ENCODE peak calls at places on chromosomes 7 and 10, in five cellular contexts. L is transverse colon, K is neural progenitor cell, G is mesendoderm, C is psoas muscle. X is an unnamed sample. For H3K36me3, the result is how much of the 10 kb centered on the place peaks cover.

GRCh38 chr7:99855236-99855635 is 21.6 kb downstream of the OR2AE1 start:
- DNase-seq in L (no peak), K (no peak), G (no peak), C (no peak), X (no peak)

GRCh38 chr7:148856891-148857290 is 27.2 kb downstream of the EZH2 start:
- DNase-seq in L (no peak), K (no peak), G (no peak), C (no peak), X (no peak)

GRCh38 chr7:94660006-94660405 is 4.1 kb upstream of the SGCE start:
- DNase-seq in L (no peak), K (no peak), G (no peak), C (no peak), X (no peak)

GRCh38 chr10:62778125-62778524 is 26.4 kb upstream of the ADO start:
- DNase-seq in L (no peak), K (no peak), G (no peak), C (no peak), X (no peak)

GRCh38 chr10:93711891-93712290 is 9.5 kb upstream of the FRA10AC1 start:
- DNase-seq in L (no peak), K (no peak), G (no peak), C (no peak), X (no peak)

GRCh38 chr10:103688451-103688850 is 166.9 kb downstream of the SH3PXD2A start:
- DNase-seq in L (peak), K (no peak), G (no peak), C (no peak), X (no peak)

GRCh38 chr10:4344544-4344994 is 481.4 kb upstream of the AKR1E2 start:
- DNase-seq in L (peak), K (no peak), G (peak), C (peak), X (no peak)

GRCh38 chr7:8112685-8113084 is 144.1 kb downstream of the GLCCI1 start:
- DNase-seq in L (no peak), K (no peak), G (no peak), C (no peak), X (no peak)

GRCh38 chr7:15007507-15007906 is 105.0 kb upstream of the DGKB start:
- DNase-seq in L (no peak), K (peak), G (peak), C (no peak), X (no peak)

GRCh38 chr10:29926649-29927048 is 132.7 kb downstream of the JCAD start:
- DNase-seq in L (no peak), K (peak), G (peak), C (no peak), X (no peak)

GRCh38 chr7:8129323-8129659 is 132.7 kb downstream of the ICA1 start:
- DNase-seq in L (no peak), K (no peak), G (no peak), C (no peak), X (no peak)

DNA sequence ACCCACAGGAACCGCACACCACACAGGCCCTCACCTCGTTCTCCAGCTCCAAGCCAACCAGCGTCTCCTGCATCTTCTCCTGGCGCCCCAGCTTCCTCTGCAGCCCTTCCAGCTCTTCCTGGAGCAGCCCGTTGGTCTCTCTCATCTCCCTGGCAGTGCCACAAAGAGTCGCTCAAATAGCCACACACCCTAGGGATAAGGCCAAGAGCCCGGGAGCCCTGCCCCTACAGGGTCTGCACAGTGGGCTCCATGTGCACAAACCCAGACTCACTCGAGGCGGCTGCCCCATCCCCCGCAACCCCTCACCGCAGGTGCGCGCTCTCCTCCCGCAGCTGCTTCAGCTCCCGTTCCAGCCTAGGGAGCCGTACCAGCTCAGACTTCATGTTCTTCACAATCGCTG is 16.9 kb downstream of the MAD1L1 start:
- DNase-seq in L (no peak), K (no peak), G (no peak), C (no peak), X (no peak)
- H3K36me3 ChIP-seq in L (under half), K (under half), G (under half), C (half or more), X (under half)

GRCh38 chr10:11167233-11167979 is 149.7 kb downstream of the CELF2 start:
- DNase-seq in L (no peak), K (no peak), G (no peak), C (no peak), X (no peak)

GRCh38 chr10:11163990-11164805 is 146.5 kb downstream of the CELF2 start:
- DNase-seq in L (no peak), K (peak), G (no peak), C (no peak), X (no peak)

GRCh38 chr10:11165591-11166543 is 148.2 kb downstream of the CELF2 start:
- DNase-seq in L (peak), K (peak), G (peak), C (peak), X (peak)

GRCh38 chr10:11162828-11163599 is 145.3 kb downstream of the CELF2 start:
- DNase-seq in L (peak), K (no peak), G (no peak), C (no peak), X (no peak)

GRCh38 chr10:11164806-11165590 is 147.3 kb downstream of the CELF2 start:
- DNase-seq in L (peak), K (peak), G (peak), C (peak), X (peak)
- H3K4me3 ChIP-seq in L (peak), K (peak), G (peak), C (peak), X (peak)

GRCh38 chr10:102630663-102631062 is 13.6 kb upstream of the TRIM8 start:
- DNase-seq in L (no peak), K (no peak), G (no peak), C (peak), X (peak)
- H3K27ac ChIP-seq in L (peak), K (peak), G (peak), C (no peak), X (no peak)

GRCh38 chr10:60798870-60799269 is 20.6 kb downstream of the CDK1 start:
- DNase-seq in L (no peak), K (no peak), G (no peak), C (no peak), X (no peak)

GRCh38 chr10:60796481-60796880 is 18.2 kb downstream of the CDK1 start:
- DNase-seq in L (no peak), K (no peak), G (no peak), C (no peak), X (no peak)

GRCh38 chr10:60798031-60798430 is 19.8 kb downstream of the CDK1 start:
- DNase-seq in L (no peak), K (no peak), G (no peak), C (no peak), X (no peak)

GRCh38 chr10:60795465-60796202 is 17.4 kb downstream of the CDK1 start:
- DNase-seq in L (no peak), K (no peak), G (peak), C (no peak), X (no peak)

GRCh38 chr10:60797200-60797599 is 18.9 kb downstream of the CDK1 start:
- DNase-seq in L (no peak), K (no peak), G (no peak), C (no peak), X (no peak)
- H3K36me3 ChIP-seq in L (under half), K (under half), G (under half), C (under half), X (under half)

GRCh38 chr10:77103213-77103612 is 534.4 kb downstream of the KCNMA1 start:
- DNase-seq in L (no peak), K (no peak), G (no peak), C (no peak), X (no peak)
- H3K4me3 ChIP-seq in L (no peak), K (no peak), G (no peak), C (no peak), X (no peak)

GRCh38 chr7:3495957-3496356 is 194.9 kb downstream of the SDK1 start:
- DNase-seq in L (no peak), K (no peak), G (peak), C (no peak), X (no peak)

GRCh38 chr7:3494890-3495289 is 193.8 kb downstream of the SDK1 start:
- DNase-seq in L (no peak), K (no peak), G (no peak), C (no peak), X (no peak)

GRCh38 chr7:3493499-3493898 is 192.4 kb downstream of the SDK1 start:
- DNase-seq in L (no peak), K (no peak), G (peak), C (no peak), X (no peak)

DNA sequence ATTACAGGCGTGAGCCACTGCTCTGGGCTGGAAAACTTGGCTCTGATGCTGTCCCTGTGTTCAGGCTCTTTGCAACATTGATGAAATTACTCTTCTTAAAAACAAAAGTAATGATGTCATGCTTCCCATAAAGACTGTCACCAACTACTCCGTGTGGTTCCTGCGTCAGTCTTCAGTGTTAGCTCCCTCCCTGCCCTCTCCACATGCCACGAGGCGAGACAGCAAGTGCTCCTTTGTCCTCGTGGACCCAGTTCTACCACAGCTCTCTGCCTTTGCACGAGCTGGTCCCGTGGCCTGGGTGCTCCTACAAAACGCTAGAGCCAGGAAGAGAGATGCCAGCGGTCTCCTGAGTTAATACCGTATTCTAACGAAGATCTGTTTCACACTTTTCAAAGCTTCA is 194.5 kb downstream of the SDK1 start:
- DNase-seq in L (no peak), K (no peak), G (peak), C (no peak), X (no peak)
- H3K27ac ChIP-seq in L (no peak), K (no peak), G (no peak), C (no peak), X (no peak)

GRCh38 chr7:22586101-22586805 is 86.3 kb upstream of the STEAP1B start:
- DNase-seq in L (no peak), K (no peak), G (no peak), C (no peak), X (no peak)

GRCh38 chr7:22581099-22581498 is 81.1 kb upstream of the STEAP1B start:
- DNase-seq in L (no peak), K (no peak), G (no peak), C (no peak), X (no peak)

GRCh38 chr7:22584179-22584578 is 84.2 kb upstream of the STEAP1B start:
- DNase-seq in L (no peak), K (no peak), G (no peak), C (no peak), X (no peak)

GRCh38 chr7:22579961-22580360 is 80.0 kb upstream of the STEAP1B start:
- DNase-seq in L (no peak), K (no peak), G (no peak), C (no peak), X (no peak)

GRCh38 chr7:22582860-22583640 is 83.1 kb upstream of the STEAP1B start:
- DNase-seq in L (no peak), K (peak), G (peak), C (no peak), X (no peak)
- H3K36me3 ChIP-seq in L (under half), K (under half), G (under half), C (under half), X (under half)